ENCODE peak calls at places on chromosomes 11 and 22, in five cellular contexts. B is A549, J is HepG2, A is H1, L is GM12878. I is an unnamed sample.

GRCh38 chr22:47419239-47419638 is 656.8 kb downstream of the TBC1D22A start:
- DNase-seq in L (no peak), B (no peak), A (no peak), J (no peak), I (no peak)

GRCh38 chr11:393219-394033 is 583 bp upstream of the PKP3 start:
- DNase-seq in A (no peak), B (peak), L (no peak), J (peak), I (peak)

GRCh38 chr11:88337342-88338222 is at the start of gene CTSC:
- DNase-seq in J (peak), B (peak), A (peak), L (no peak), I (peak)

GRCh38 chr11:33899383-33900037 is 7.6 kb upstream of the LMO2 start:
- DNase-seq in J (no peak), A (no peak), B (peak), L (no peak), I (peak)

GRCh38 chr11:65077466-65077865 is 6.4 kb downstream of the CDCA5 start:
- DNase-seq in J (no peak), L (no peak), B (peak), A (no peak), I (no peak)

GRCh38 chr11:98965775-98966174 is 55.0 kb upstream of the CNTN5 start:
- DNase-seq in B (no peak), J (no peak), A (no peak), L (no peak), I (no peak)

GRCh38 chr11:86818466-86819282 is 18.3 kb downstream of the PRSS23 start:
- DNase-seq in B (peak), A (no peak), L (peak), J (peak), I (peak)

GRCh38 chr11:66523611-66524010 is 13.2 kb downstream of the BBS1 start:
- DNase-seq in B (no peak), A (no peak), L (no peak), J (no peak), I (no peak)

GRCh38 chr11:31826530-31827438 is 15.7 kb upstream of the PAX6 start:
- DNase-seq in A (no peak), J (no peak), L (no peak), B (no peak), I (no peak)

GRCh38 chr11:77993902-77994301 is 566 bp downstream of the INTS4 start:
- DNase-seq in J (no peak), A (no peak), B (no peak), L (no peak), I (no peak)

GRCh38 chr11:945986-946385 is 20.3 kb downstream of the AP2A2 start:
- DNase-seq in J (peak), L (no peak), B (peak), A (no peak), I (no peak)

GRCh38 chr11:122344281-122344680 is 228.3 kb upstream of the BLID start:
- DNase-seq in J (no peak), B (no peak), A (no peak), L (no peak), I (no peak)

GRCh38 chr11:131684111-131685060 is 314.0 kb downstream of the NTM start:
- DNase-seq in L (no peak), B (no peak), A (no peak), J (no peak), I (no peak)

GRCh38 chr11:114166389-114166788 is 106.9 kb downstream of the ZBTB16 start:
- DNase-seq in B (no peak), A (no peak), L (no peak), J (no peak), I (no peak)

GRCh38 chr11:128187377-128187776 is 400.0 kb downstream of the ETS1 start:
- DNase-seq in B (no peak), J (no peak), A (no peak), L (no peak), I (no peak)

GRCh38 chr22:23124611-23125511 is 16.9 kb downstream of the RSPH14 start:
- DNase-seq in B (no peak), A (no peak), J (no peak), L (no peak), I (no peak)

GRCh38 chr11:126231725-126232459 is 20.3 kb downstream of the FAM118B start:
- DNase-seq in L (no peak), A (no peak), B (no peak), J (no peak), I (no peak)

GRCh38 chr11:2590951-2591754 is 108.6 kb downstream of the KCNQ1OT1 start:
- DNase-seq in B (no peak), A (no peak), J (no peak), L (no peak), I (no peak)

GRCh38 chr22:23116506-23117263 is 25.1 kb downstream of the RSPH14 start:
- DNase-seq in B (no peak), L (no peak), J (no peak), A (no peak), I (no peak)

GRCh38 chr11:45922425-45923082 is at the start of gene LARGE2:
- DNase-seq in J (no peak), L (no peak), B (no peak), A (no peak), I (peak)

DNA sequence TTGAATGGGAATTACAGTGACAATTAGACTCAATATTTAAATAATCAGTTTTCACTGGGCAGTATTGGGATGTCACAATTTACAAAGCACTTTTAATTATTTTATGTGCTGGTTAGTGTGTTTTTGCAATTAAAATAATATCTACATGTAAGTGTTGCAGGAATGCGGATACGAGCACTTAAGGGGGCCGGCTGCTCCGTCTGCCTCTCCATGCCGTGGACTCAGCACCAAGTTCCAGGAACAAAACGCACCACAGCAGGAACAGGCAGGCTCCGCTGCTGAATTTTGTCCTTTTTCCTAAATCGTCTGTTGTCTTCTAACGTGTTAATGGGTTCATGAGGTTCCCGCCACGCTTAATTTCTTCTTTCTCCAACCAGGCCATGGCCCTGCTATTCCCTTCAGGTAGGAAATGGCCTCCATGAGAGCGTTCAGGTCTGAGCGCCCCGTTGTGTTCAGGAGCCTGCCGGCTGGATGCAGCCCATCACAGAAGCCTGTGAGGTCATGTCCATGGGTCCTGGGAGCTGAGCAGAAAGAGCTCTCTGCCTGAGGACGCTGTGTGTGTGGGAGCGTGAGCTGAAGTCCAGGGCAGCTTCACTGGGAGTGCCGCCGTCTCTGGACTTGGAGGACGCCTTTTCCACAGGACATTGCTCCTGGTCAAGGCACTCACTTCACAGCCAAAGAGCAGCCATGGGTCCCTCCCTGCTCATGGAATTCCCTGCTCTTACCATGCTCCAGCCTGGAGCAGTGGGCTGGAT is 730.3 kb downstream of the BRD1 start:
- DNase-seq in B (no peak), A (no peak), L (no peak), J (no peak), I (no peak)
- TF ChIP-seq KDM1A in B (no peak), A (no peak), L (no peak), J (no peak), I (no peak)

GRCh38 chr22:31637375-31637937 is 24.6 kb downstream of the PISD start:
- DNase-seq in J (no peak), B (no peak), L (no peak), A (no peak), I (no peak)
- TF ChIP-seq POLR2A in J (no peak), B (no peak), L (peak), A (no peak), I (no peak)

GRCh38 chr11:8593935-8594909 is at the start of gene STK33:
- DNase-seq in L (no peak), J (peak), B (peak), A (peak), I (peak)
- TF ChIP-seq KDM1A in L (no peak), J (no peak), B (no peak), A (no peak), I (no peak)

DNA sequence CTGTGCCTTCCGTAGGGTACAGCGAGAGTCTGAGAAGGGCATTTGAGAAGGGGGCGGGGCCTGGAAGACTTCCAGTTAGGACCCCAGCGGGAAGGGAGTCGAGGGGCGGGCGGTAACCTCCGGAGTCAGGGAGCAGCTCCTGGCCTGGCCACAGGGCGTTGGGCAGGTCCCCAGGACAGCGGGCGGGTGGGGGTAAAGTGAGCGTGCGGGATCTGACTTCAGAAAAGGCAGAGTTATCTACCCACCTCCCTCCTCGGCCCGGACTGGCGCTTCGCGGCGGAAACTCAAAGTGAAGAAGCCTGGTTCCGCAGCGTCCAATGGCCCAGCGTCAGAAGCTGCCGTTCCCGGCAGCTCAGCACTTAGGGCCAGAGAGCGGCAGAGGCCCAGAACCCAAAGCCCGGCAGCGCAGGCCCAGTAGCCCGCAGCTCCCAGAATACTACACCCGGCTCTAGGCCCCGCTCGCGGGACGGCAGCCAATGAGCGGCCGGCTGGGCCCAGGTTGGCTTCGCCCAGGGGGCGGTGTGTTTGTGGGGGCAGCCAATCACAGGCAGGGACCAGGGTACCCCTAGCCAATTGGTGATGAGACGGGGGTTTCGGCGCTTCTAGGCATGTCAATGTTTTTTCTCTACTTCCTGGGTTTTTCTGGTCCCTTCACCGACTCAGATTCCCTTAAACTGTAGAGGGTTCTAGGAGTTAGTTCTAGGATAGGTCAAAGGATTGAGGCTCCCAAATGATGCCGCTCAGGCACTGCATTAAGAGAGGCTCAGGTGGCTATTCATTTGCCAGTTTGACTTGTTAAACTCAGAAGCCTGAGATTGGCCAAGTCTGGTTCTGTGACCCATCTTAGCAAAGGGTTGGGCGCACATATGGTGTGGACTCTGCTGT is at the start of gene TRIM68:
- DNase-seq in A (peak), B (peak), J (no peak), L (peak), I (peak)
- TF ChIP-seq POLR2A in A (peak), B (peak), J (no peak), L (peak), I (peak)

DNA sequence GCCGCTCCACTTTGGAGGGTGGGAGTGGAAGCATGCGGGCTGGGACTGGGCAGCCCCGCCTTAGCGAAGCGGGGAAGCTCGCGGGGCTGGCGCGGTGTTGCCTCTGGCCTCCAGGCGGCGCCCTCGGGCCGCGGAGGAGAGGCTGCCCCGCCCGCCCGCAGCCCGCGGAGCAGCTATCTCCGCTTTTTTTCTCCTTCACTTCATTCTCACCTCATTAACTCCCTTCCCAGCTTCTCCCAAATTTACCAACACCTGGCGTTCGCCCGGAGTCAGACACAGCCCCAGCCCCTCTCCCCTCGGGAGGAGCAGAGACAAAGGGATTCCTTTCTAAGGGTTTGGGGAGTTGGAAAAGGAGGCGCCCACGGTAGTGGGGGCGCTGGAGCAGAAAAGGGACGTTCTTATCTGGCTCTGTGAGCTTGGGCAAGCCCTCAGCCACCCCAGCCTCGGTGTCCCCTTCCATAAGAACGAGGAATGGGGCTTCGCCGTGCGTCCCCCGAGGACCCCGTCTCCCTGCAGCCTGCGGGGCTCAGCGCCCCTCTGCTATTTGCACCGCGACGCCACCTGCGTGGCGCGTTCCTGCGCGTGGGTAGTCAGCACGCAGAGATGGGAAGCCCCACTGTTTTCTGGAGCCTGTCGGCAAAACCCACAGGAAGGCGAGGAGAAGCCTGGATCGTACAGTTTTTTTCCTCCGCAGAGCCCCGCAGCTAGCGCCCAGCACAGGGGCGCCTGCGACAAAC is 1.5 kb upstream of the WNT11 start:
- DNase-seq in A (no peak), J (peak), L (no peak), B (peak), I (peak)
- TF ChIP-seq KDM1A in A (peak), J (no peak), L (no peak), B (no peak), I (no peak)

DNA sequence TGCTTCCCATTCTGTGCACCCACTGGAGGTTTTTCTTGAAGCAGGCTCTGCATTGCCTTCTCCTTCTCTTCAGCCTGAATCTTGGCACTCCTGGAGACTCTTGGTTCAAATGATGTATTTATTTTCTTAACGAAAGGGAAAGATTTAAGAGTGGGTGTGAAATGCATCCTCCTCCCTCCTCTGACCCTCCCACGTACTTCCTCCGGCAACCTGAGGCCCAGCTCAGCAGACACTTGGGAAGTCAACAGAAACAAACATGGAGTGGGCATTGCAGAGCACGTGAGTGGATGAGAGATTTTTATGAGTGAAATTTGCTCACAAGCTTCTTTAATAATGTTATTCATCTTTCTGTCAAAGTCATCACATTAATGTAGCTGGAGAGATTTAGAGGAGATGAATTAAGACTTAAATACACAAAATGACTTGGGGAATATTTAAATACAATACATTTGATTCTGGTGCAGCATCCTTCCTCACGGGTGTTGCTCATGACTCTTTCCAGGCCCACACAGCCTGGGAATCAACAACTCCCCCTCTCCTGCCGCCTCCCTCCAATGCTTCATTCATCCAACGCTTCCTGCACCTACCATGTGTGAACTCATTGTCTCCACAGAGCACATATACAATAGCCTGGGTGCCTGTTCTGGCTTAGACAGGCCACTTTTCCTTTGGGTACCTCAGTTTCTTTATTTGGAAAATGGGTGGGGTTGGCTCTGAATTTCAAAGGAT is 476.7 kb upstream of the CADM1 start:
- DNase-seq in L (no peak), J (no peak), A (no peak), B (no peak), I (no peak)
- TF ChIP-seq POLR2A in L (no peak), J (no peak), A (no peak), B (no peak), I (no peak)

GRCh38 chr22:24580276-24580675 is 12.6 kb downstream of the LRRC75B start:
- DNase-seq in B (no peak), L (no peak), J (no peak), A (no peak), I (no peak)
- TF ChIP-seq KDM1A in B (no peak), L (no peak), J (no peak), A (no peak), I (no peak)

I was measured in K562.